ENCODE peak calls at places on chromosomes 2 and 18, in four cellular contexts. W is A549; N is hepatocyte; C is CD4-positive, alpha-beta T cell. B is an unnamed sample.

GRCh38 chr2:178870703-178871102 is 63.5 kb upstream of the TTN start:
- DNase-seq in W (no peak), N (no peak), C (no peak), B (no peak)

GRCh38 chr2:138124521-138124920 is 160.2 kb downstream of the HNMT start:
- DNase-seq in W (no peak), N (no peak), C (no peak), B (no peak)

GRCh38 chr2:72573232-72573631 is 252.6 kb downstream of the EXOC6B start:
- DNase-seq in W (no peak), N (no peak), C (no peak), B (no peak)

GRCh38 chr2:235659767-235660322 is 166.0 kb downstream of the AGAP1 start:
- DNase-seq in W (no peak), N (peak), C (no peak), B (no peak)

GRCh38 chr2:126220336-126220735 is 435.6 kb upstream of the GYPC start:
- DNase-seq in W (no peak), N (no peak), C (no peak), B (no peak)

GRCh38 chr2:28142403-28142802 is 250.3 kb upstream of the FOSL2 start:
- DNase-seq in W (no peak), N (no peak), C (no peak), B (no peak)

GRCh38 chr2:162072181-162072702 is 1.8 kb downstream of the DPP4 start:
- DNase-seq in W (no peak), N (no peak), C (no peak), B (no peak)

GRCh38 chr2:15649556-15650255 is 58.0 kb downstream of the DDX1 start:
- DNase-seq in W (no peak), N (no peak), C (no peak), B (no peak)

GRCh38 chr2:48398285-48399135 is 131.4 kb upstream of the STON1 start:
- DNase-seq in W (no peak), N (no peak), C (no peak), B (no peak)

GRCh38 chr2:239075918-239076727 is 228.2 kb downstream of the TWIST2 start:
- DNase-seq in W (no peak), N (no peak), C (no peak), B (no peak)

GRCh38 chr2:108923019-108923700 is 65.9 kb downstream of the EDAR start:
- DNase-seq in W (no peak), N (no peak), C (no peak), B (no peak)

DNA sequence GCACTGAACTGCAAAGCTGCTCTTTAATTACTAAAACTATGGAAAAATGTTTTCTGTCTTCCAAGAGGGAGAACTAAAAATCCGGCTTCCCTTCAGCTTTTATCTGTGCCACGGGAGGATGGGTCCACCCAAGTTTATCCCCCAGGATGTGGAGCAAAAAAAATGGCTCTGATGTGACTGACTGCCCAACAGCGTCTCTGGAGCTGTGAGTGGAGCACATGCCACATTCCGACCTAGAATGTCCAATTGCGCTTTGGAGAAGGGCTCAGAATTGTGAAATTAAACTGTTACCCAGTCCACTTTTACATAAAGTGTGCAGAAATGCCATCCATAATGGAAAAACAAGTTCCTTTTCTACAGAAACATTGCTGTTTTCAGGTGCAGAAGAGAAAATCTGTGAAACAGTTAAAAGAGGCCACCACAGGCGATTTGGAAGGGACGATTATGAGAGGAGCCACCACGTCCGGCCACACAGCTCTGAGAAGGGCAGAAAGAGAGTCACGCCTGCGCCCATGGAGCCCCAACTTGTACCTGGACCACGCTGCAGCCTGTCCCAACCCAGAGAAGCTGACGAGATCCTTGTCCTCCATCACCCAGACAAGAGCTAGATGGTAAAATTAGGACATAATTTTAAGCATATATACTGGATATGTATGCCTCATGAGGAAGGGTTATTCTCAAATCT is 99.9 kb upstream of the TPO start:
- DNase-seq in W (no peak), N (no peak), C (no peak), B (no peak)
- TF ChIP-seq CTCF in W (no peak), N (no peak), C (no peak), B (no peak)

DNA sequence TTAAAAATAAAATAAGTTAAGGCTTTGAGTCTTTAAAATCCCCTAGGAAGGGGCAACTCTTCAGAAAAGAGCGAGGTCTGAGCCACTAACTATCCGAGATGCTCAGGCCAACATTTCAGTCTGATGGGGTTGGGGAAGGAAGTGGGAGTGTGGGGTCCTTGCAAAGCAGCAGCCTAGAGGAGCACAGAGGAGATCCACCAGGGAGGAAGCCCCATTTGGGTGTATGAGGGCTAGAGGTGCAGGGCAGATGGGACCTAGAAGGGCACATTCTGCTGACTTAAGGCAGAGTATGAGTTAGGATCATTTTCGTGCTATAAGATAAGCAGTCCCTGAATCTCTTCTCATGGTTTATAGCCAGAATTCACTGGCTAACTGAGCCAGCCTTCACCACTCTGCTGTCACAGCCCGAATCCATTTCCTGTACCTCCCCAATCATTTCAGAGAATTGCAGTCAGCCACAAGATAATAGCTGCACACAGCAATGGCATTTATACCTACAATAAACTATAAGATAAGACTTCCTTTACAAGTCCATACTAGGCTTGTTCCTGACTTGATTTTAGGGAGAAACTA is 37.0 kb downstream of the MRPL30 start:
- DNase-seq in W (no peak), N (no peak), C (no peak), B (no peak)
- TF ChIP-seq CTCF in W (no peak), N (no peak), C (no peak), B (no peak)

GRCh38 chr2:176093145-176093888 is 796 bp downstream of the HOXD13 start:
- DNase-seq in W (no peak), N (peak), C (no peak), B (no peak)

GRCh38 chr2:176090870-176091269 is 1.7 kb upstream of the HOXD13 start:
- DNase-seq in W (no peak), N (no peak), C (no peak), B (no peak)

GRCh38 chr2:176093889-176094232 is 1.3 kb downstream of the HOXD13 start:
- DNase-seq in W (no peak), N (no peak), C (no peak), B (no peak)

GRCh38 chr2:176091329-176092258 is 927 bp upstream of the HOXD13 start:
- DNase-seq in W (no peak), N (no peak), C (no peak), B (no peak)

GRCh38 chr2:176092270-176093144 is at the start of gene HOXD13:
- DNase-seq in W (no peak), N (peak), C (no peak), B (no peak)
- TF ChIP-seq CTCF in W (no peak), N (no peak), C (no peak), B (no peak)

GRCh38 chr2:193712912-193713311 is 1518.2 kb upstream of the TMEFF2 start:
- DNase-seq in W (no peak), N (no peak), C (no peak), B (no peak)
- TF ChIP-seq CTCF in W (no peak), N (no peak), C (no peak), B (no peak)

GRCh38 chr2:214830794-214831346 is 21.4 kb upstream of the BARD1 start:
- DNase-seq in W (no peak), N (peak), C (no peak), B (no peak)
- TF ChIP-seq CTCF in W (peak), N (peak), C (peak), B (peak)

GRCh38 chr18:21242141-21243040 is at the start of gene GREB1L:
- DNase-seq in W (peak), N (peak), C (no peak), B (peak)
- TF ChIP-seq CTCF in W (peak), N (peak), C (no peak), B (peak)

GRCh38 chr2:61396005-61396404 is 74.9 kb downstream of the USP34 start:
- DNase-seq in W (no peak), N (no peak), C (no peak), B (no peak)
- TF ChIP-seq CTCF in W (no peak), N (no peak), C (no peak), B (peak)

DNA sequence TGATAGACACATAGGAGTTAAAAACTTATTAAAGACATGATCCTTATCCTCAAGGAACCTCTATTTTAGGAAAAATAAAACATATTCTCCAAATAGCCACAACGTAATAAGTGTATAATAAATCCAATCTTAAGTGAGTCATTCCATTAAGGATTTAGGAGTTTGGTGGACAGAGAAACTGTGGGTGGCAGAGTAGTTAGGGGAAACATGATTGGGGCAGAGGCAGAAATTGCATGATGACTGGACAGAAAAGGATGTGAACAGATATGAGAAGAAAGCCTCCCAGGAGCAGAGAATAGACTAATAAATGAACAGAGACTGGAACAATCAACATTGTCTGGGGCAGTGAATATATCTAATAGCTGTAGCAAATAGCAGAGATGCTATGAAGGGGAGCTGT is 48.1 kb upstream of the SIGLEC15 start:
- DNase-seq in W (no peak), N (no peak), C (no peak), B (no peak)
- TF ChIP-seq CTCF in W (no peak), N (no peak), C (no peak), B (no peak)

GRCh38 chr2:85303780-85304531 is 23.8 kb downstream of the TGOLN2 start:
- DNase-seq in W (no peak), N (no peak), C (no peak), B (no peak)
- TF ChIP-seq CTCF in W (no peak), N (no peak), C (no peak), B (no peak)

GRCh38 chr2:241676665-241677064 is 9.9 kb downstream of the DTYMK start:
- DNase-seq in W (no peak), N (peak), C (no peak), B (no peak)

GRCh38 chr2:241673797-241674725 is 12.6 kb downstream of the DTYMK start:
- DNase-seq in W (peak), N (no peak), C (no peak), B (no peak)

GRCh38 chr2:241678307-241678706 is 8.3 kb downstream of the DTYMK start:
- DNase-seq in W (no peak), N (no peak), C (no peak), B (no peak)

GRCh38 chr2:241677392-241677791 is 9.2 kb downstream of the DTYMK start:
- DNase-seq in W (no peak), N (peak), C (no peak), B (no peak)

DNA sequence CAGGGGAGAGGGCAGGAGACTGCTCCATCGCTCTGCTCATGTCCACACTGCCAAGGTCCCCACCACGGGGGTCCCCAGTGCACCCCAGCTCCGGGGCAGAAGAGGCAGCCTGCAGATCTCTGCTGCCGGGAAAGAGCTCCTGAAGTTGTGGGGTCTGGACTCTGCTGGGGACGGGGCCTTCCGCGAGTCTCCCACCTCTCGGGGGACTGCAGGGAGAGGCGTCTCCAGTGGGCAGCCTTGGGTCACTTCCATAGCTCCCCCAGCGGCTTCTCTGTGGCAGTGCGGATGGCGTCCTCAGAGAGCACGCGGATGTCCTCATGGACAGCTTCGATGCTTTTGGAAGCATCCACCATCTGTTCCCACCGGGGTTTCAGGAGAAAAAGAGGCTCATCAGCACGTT is 10.7 kb downstream of the DTYMK start:
- DNase-seq in W (no peak), N (no peak), C (no peak), B (no peak)
- TF ChIP-seq CTCF in W (no peak), N (no peak), C (no peak), B (no peak)

B was measured in type B pancreatic cell.